ENCODE peak calls at places on chromosomes 7 and 10, in nine cellular contexts. Q, V, Z, U, E, L, R, J and H are unnamed samples. For H3K4me1 and H3K36me3, the result is how much of the 10 kb centered on the place peaks cover.

GRCh38 chr7:474605-475424 is 44.8 kb downstream of the PDGFA start:
- DNase-seq in V (no peak), E (no peak), L (no peak), Q (no peak), J (no peak), Z (no peak), U (no peak), R (no peak), H (no peak)

GRCh38 chr10:38038107-38038931 is 27.8 kb downstream of the ZNF33A start:
- DNase-seq in J (no peak), Z (no peak), Q (no peak), L (peak), U (peak), R (no peak), V (no peak), E (no peak), H (no peak)

GRCh38 chr10:102744374-102745051 is 765 bp downstream of the WBP1L start:
- DNase-seq in L (no peak), R (no peak), V (no peak), E (peak), J (no peak), U (peak), Z (no peak), Q (no peak), H (peak)

GRCh38 chr10:69262249-69262864 is 15.9 kb upstream of the HK1 start:
- DNase-seq in Z (no peak), U (no peak), Q (no peak), J (no peak), R (no peak), E (no peak), V (no peak), L (no peak), H (no peak)

GRCh38 chr7:841943-842342 is 9.7 kb downstream of the SUN1 start:
- DNase-seq in V (no peak), Q (no peak), L (no peak), J (no peak), R (no peak), E (no peak), Z (no peak), U (no peak), H (no peak)

GRCh38 chr10:988667-989545 is 672 bp downstream of the GTPBP4 start:
- DNase-seq in R (peak), E (no peak), V (no peak), U (no peak), J (peak), Q (no peak), L (peak), Z (no peak), H (no peak)

GRCh38 chr7:34756025-34756437 is 98.0 kb downstream of the NPSR1 start:
- DNase-seq in R (peak), V (no peak), J (no peak), E (no peak), L (no peak), U (no peak), Q (no peak), Z (no peak), H (no peak)

GRCh38 chr10:7233259-7233991 is 177.4 kb downstream of the SFMBT2 start:
- DNase-seq in R (no peak), E (no peak), L (no peak), Q (no peak), Z (no peak), U (no peak), V (no peak), J (no peak), H (no peak)

GRCh38 chr7:114823290-114823689 is 98.6 kb upstream of the MDFIC start:
- DNase-seq in V (no peak), Q (no peak), Z (no peak), U (no peak), R (peak), J (peak), L (peak), E (no peak), H (no peak)

GRCh38 chr7:42572561-42572960 is 335.6 kb upstream of the GLI3 start:
- DNase-seq in Z (no peak), Q (no peak), L (no peak), J (no peak), E (no peak), R (no peak), V (no peak), U (no peak), H (no peak)

GRCh38 chr7:18572885-18573284 is 77.3 kb downstream of the HDAC9 start:
- DNase-seq in L (no peak), E (no peak), Z (no peak), Q (no peak), V (no peak), J (no peak), R (no peak), U (peak), H (no peak)

GRCh38 chr7:18570441-18570840 is 74.9 kb downstream of the HDAC9 start:
- DNase-seq in L (no peak), R (no peak), Z (no peak), E (no peak), U (no peak), V (no peak), Q (no peak), J (no peak), H (no peak)

GRCh38 chr7:18573410-18574234 is 78.1 kb downstream of the HDAC9 start:
- DNase-seq in V (peak), R (no peak), L (no peak), U (peak), J (no peak), Z (no peak), Q (no peak), E (no peak), H (no peak)

GRCh38 chr7:18574235-18574540 is 78.6 kb downstream of the HDAC9 start:
- DNase-seq in E (no peak), L (no peak), J (no peak), Q (no peak), R (no peak), U (no peak), V (no peak), Z (no peak), H (no peak)

GRCh38 chr7:18570890-18571478 is 75.4 kb downstream of the HDAC9 start:
- DNase-seq in L (peak), V (no peak), R (peak), E (no peak), Q (no peak), U (peak), Z (peak), J (peak), H (no peak)
- TF ChIP-seq CTCF in L (peak), V (peak), R (peak), E (peak), Q (peak), U (peak), Z (peak), J (peak), H (peak)

GRCh38 chr10:119247550-119247894 is 40.2 kb downstream of the GRK5 start:
- DNase-seq in R (no peak), V (no peak), L (no peak), E (no peak), Q (no peak), U (no peak), Z (no peak), J (no peak), H (no peak)

GRCh38 chr10:119250641-119251314 is 43.4 kb downstream of the GRK5 start:
- DNase-seq in U (no peak), V (no peak), R (peak), Q (no peak), J (peak), Z (no peak), L (peak), E (no peak), H (no peak)

GRCh38 chr10:119251315-119251708 is 43.9 kb downstream of the GRK5 start:
- DNase-seq in Q (peak), L (peak), E (no peak), Z (no peak), R (peak), U (no peak), V (no peak), J (peak), H (no peak)

GRCh38 chr10:119246862-119247549 is 39.6 kb downstream of the GRK5 start:
- DNase-seq in E (no peak), J (peak), Z (no peak), R (peak), Q (peak), L (peak), U (no peak), V (no peak), H (no peak)

DNA sequence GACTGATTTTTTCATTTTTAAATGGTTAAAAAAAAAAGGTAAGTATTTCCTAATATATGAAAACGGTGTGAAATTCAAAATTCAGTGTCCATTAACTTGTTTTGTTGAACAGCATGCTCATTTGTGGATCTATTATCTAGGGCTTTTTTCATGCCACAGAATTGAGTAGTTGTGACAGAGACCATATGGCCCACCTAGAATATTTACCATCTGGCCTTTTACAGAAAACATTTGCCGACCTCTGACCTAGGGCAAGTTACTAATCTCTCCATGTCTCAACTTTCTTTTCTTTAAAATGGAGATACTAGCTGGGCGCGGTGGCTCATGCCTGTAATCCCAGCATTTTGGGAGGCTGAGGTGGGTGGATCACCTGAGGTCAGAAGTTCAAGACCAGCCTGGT is 41.3 kb downstream of the GRK5 start:
- DNase-seq in J (no peak), E (no peak), L (no peak), V (no peak), U (no peak), Q (no peak), R (no peak), Z (no peak), H (no peak)
- H3K4me1 ChIP-seq in J (under half), E (under half), L (half or more), V (half or more), U (under half), Q (under half), R (half or more), Z (half or more), H (half or more)

DNA sequence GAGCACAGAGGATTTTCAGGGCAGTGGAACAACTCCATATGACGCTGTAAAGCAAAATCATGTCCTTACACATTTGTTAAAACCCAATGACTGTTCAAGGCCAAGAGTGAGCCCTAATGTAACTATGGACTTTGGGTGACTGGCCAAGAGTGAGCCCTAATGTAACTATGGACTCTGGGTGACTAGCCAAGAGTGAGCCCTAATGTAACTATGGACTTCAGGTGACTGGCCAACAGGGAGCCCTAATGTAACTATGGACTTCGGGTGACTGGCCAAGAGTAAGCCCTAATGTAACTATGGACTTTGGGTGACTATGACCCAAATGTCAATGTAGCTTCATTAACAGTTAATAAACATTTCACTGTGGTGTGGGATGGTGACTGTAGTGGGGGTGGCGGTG is 51.9 kb downstream of the PAXIP1 start:
- DNase-seq in L (no peak), V (no peak), Z (no peak), R (no peak), E (no peak), Q (no peak), U (no peak), J (no peak), H (no peak)
- H3K36me3 ChIP-seq in L (under half), V (under half), Z (under half), R (under half), E (under half), Q (under half), U (half or more), J (under half), H (under half)

GRCh38 chr7:105133986-105134655 is 120.1 kb downstream of the KMT2E start:
- DNase-seq in J (no peak), Q (no peak), E (no peak), U (no peak), R (no peak), V (no peak), Z (no peak), L (no peak), H (no peak)

GRCh38 chr7:105137898-105138297 is 123.9 kb downstream of the KMT2E start:
- DNase-seq in E (no peak), Q (no peak), L (no peak), J (no peak), V (no peak), R (no peak), U (no peak), Z (no peak), H (no peak)

GRCh38 chr7:105139381-105139780 is 125.4 kb downstream of the KMT2E start:
- DNase-seq in Q (no peak), R (no peak), U (no peak), V (no peak), J (no peak), L (no peak), Z (no peak), E (no peak), H (no peak)

GRCh38 chr7:105133358-105133757 is 119.4 kb downstream of the KMT2E start:
- DNase-seq in E (no peak), Q (no peak), Z (no peak), V (no peak), U (no peak), L (no peak), R (no peak), J (no peak), H (no peak)

GRCh38 chr7:105136221-105136620 is 122.2 kb downstream of the KMT2E start:
- DNase-seq in L (no peak), V (no peak), E (no peak), U (no peak), Q (no peak), Z (peak), R (no peak), J (no peak), H (no peak)
- TF ChIP-seq CTCF in L (no peak), V (no peak), E (peak), U (no peak), Q (no peak), Z (peak), R (peak), J (peak), H (no peak)

DNA sequence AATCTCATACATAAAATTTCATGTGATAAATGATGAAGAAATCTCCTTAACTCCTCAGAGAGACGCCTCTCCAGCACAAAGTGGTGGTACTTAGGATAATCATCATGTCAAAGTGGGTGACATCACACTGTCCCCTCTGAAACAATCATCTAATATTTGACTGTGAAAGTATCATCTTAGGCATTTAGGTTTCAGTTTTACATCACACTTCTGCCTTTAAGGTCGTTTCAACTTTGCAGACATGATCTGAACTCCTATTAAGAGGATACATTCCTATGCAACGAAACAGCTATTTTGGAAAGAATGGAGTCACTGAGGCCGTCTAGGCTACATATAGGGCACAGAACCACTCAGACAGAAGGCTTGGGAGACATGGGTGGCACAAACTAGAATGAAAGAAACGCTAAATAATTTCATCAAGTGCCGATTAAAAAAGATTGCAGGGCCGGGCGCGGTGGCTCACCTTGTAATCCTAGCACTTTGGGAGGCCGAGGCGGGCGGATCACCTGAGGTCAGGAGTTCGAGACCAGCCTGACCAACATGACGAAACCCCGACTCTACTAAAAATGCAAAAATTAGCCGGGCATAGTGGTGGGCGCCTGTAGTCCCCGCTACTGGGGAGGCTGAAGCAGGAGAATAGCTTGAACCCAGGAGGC is 2.0 kb downstream of the VOPP1 start:
- DNase-seq in Z (no peak), E (no peak), V (no peak), R (no peak), J (no peak), L (no peak), Q (no peak), U (peak), H (no peak)
- H3K4me1 ChIP-seq in Z (under half), E (under half), V (half or more), R (under half), J (under half), L (under half), Q (under half), U (half or more), H (half or more)

GRCh38 chr7:148079681-148080080 is 510.9 kb upstream of the C7orf33 start:
- DNase-seq in Z (no peak), V (no peak), L (no peak), U (no peak), Q (no peak), E (no peak), J (no peak), R (no peak), H (no peak)

GRCh38 chr7:148079206-148079605 is 511.4 kb upstream of the C7orf33 start:
- DNase-seq in L (no peak), Q (no peak), Z (no peak), V (no peak), U (no peak), R (no peak), J (no peak), E (no peak), H (no peak)

DNA sequence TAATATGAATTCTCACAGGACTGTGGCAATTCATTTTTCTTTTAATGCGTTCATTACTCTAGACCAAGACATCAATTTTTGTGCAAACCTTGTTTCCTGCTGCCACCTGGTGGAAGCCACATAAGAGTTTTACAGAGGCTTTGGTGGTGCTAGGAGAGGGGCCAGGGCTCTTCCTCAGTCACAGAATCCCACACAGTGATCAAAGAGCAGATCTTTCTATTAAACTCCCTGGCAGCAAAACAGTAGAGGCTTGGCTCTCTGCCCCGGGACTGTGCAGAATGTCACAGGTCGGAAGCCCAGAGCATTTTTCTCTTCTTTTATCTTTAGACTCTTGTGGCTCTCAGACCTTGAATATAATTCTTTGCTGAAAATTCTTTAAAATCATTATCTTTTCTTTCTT is 506.4 kb upstream of the C7orf33 start:
- DNase-seq in Z (peak), L (peak), V (peak), Q (no peak), J (peak), U (peak), E (peak), R (no peak), H (peak)
- H3K36me3 ChIP-seq in Z (under half), L (under half), V (under half), Q (under half), J (under half), U (under half), E (under half), R (under half), H (under half)

GRCh38 chr10:119388849-119389345 is 153.6 kb downstream of the RGS10 start:
- DNase-seq in L (no peak), E (no peak), U (no peak), R (no peak), V (no peak), Q (no peak), J (no peak), Z (no peak), H (no peak)

GRCh38 chr10:119393845-119394244 is 148.7 kb downstream of the RGS10 start:
- DNase-seq in Q (no peak), J (no peak), V (no peak), Z (no peak), U (no peak), E (no peak), L (no peak), R (no peak), H (no peak)

GRCh38 chr10:119393019-119393418 is 149.5 kb downstream of the RGS10 start:
- DNase-seq in L (no peak), V (no peak), R (no peak), U (no peak), Z (no peak), Q (no peak), J (no peak), E (no peak), H (no peak)

GRCh38 chr10:119393421-119393820 is 149.1 kb downstream of the RGS10 start:
- DNase-seq in V (no peak), U (no peak), L (no peak), Z (no peak), R (no peak), E (no peak), Q (no peak), J (no peak), H (no peak)

GRCh38 chr10:119391430-119392313 is 150.8 kb downstream of the RGS10 start:
- DNase-seq in Q (no peak), L (peak), U (no peak), V (no peak), Z (no peak), R (no peak), E (no peak), J (peak), H (no peak)
- TF ChIP-seq CTCF in Q (no peak), L (no peak), U (no peak), V (no peak), Z (no peak), R (no peak), E (no peak), J (no peak), H (no peak)

DNA sequence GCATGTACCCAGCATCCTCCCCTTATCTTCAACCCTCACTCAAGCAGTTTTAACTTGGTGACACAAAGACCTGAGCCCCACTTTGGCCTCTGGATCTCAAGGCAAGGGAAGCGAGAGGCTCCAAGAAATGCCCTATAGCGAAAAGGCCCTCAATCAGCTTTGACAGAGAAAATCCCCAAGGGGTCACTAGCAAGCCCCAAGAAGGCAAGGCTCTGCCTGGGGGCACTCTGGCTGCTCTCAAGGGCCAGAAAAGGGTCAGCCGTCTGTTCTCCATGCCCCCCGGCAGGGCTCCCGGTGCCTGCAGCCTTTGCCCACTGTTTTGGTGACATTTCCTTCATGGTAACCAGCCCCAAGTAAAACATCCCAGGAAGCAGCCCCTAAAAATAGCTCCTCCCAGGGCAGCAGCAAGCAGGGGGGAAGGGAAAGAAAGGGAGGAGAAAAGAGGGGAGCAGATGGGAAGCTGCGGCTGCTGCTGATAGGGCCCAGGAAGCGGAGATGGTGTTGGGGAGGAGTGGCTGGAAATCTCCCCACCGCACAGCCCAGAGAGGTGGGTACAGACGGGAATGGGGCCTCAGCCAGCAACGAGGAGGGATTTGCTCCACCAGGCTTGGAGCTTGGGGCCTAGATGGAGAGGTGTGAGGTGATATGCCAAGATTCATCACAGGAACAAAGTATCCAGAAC is 7.1 kb downstream of the CAMK2G start:
- DNase-seq in E (no peak), U (no peak), V (no peak), R (no peak), J (no peak), L (no peak), Q (no peak), Z (no peak), H (no peak)
- H3K4me1 ChIP-seq in E (under half), U (under half), V (under half), R (under half), J (under half), L (under half), Q (under half), Z (under half), H (under half)

DNA sequence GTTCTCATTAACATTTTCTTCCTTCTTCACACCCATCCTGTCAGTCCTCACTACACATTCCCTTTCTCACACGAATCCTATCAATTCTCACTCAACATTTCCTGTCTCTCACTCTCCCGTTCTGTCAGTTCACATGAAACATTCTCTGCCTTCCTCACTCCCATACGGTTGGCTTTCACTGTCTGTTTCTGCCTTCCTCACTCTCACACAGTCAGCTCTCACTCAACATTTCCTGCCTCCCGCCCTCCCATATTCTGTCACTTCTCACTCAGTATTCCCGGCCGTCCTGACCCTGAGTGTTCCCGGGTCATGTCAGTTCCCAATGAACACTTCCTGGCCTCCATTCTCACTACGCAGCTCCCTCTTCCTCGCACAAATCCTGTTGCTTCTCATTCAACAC is 61.5 kb downstream of the DYNC2I1 start:
- DNase-seq in L (no peak), U (no peak), Z (no peak), R (no peak), E (no peak), Q (no peak), V (no peak), J (no peak), H (no peak)
- H3K36me3 ChIP-seq in L (under half), U (under half), Z (under half), R (under half), E (under half), Q (under half), V (under half), J (under half), H (half or more)